ENCODE peak calls at places on chromosomes 1 and 21, in six cellular contexts. A is GM06990, L is kidney epithelial cell, Z is colonic mucosa, Q is MM.1S, E is Peyer's patch. Y is an unnamed sample.

GRCh38 chr1:196002906-196003305 is 605.3 kb downstream of the KCNT2 start:
- DNase-seq in E (no peak), Z (no peak), A (no peak), L (peak; percentile 67), Q (no peak), Y (peak; percentile 24)

GRCh38 chr1:2009297-2010053 is 5.9 kb upstream of the CFAP74 start:
- DNase-seq in Z (no peak), Q (no peak), L (no peak), A (no peak), E (no peak), Y (no peak)

GRCh38 chr1:90236493-90236892 is 241.6 kb downstream of the ZNF326 start:
- DNase-seq in L (no peak), E (no peak), A (no peak), Q (no peak), Z (no peak), Y (no peak)

GRCh38 chr1:198575715-198576641 is 35.5 kb upstream of the ATP6V1G3 start:
- DNase-seq in A (peak; percentile 28), Q (no peak), Z (no peak), E (no peak), L (no peak), Y (no peak)

GRCh38 chr1:56904706-56905105 is 50.1 kb downstream of the C8A start:
- DNase-seq in A (no peak), E (no peak), Z (no peak), Q (no peak), L (no peak), Y (no peak)

GRCh38 chr1:48776400-48777218 is at the start of gene BEND5:
- DNase-seq in L (no peak), A (no peak), Z (peak; percentile 28), Q (no peak), E (peak; percentile 54), Y (no peak)

GRCh38 chr21:27429612-27430361 is 462.9 kb upstream of the ADAMTS5 start:
- DNase-seq in L (no peak), Z (no peak), Q (no peak), E (no peak), A (no peak), Y (peak; percentile 60)

GRCh38 chr1:12166834-12167492 is at the start of gene TNFRSF1B:
- DNase-seq in L (no peak), A (peak; percentile 83), Z (peak; percentile 78), Q (peak; percentile 85), E (peak; percentile 86), Y (peak; percentile 56)

GRCh38 chr1:10648689-10649483 is 147.6 kb downstream of the CASZ1 start:
- DNase-seq in Z (no peak), A (no peak), Q (no peak), L (no peak), E (no peak), Y (peak; percentile 23)

GRCh38 chr1:25492323-25492722 is 51.1 kb upstream of the LDLRAP1 start:
- DNase-seq in E (no peak), Q (no peak), A (no peak), Z (no peak), L (no peak), Y (no peak)

GRCh38 chr1:185376840-185377635 is 60.0 kb upstream of the IVNS1ABP start:
- DNase-seq in E (no peak), A (no peak), L (no peak), Q (no peak), Z (no peak), Y (peak; percentile 68)

GRCh38 chr1:205798577-205798976 is 14.4 kb downstream of the SLC41A1 start:
- DNase-seq in Z (no peak), E (no peak), A (no peak), Q (no peak), L (no peak), Y (no peak)

GRCh38 chr21:28487455-28488070 is 505.1 kb downstream of the LTN1 start:
- DNase-seq in A (no peak), Q (no peak), Z (no peak), L (no peak), E (no peak), Y (no peak)

GRCh38 chr21:22225299-22225698 is 1227.1 kb downstream of the NCAM2 start:
- DNase-seq in Z (no peak), Q (no peak), L (no peak), E (no peak), A (no peak), Y (no peak)

GRCh38 chr1:33177996-33178540 is 3.8 kb downstream of the TRIM62 start:
- DNase-seq in L (no peak), Z (no peak), E (no peak), Q (no peak), A (no peak), Y (no peak)

GRCh38 chr1:50271968-50272578 is 151.2 kb downstream of the DMRTA2 start:
- DNase-seq in Z (peak; percentile 49), E (no peak), Q (peak; percentile 30), A (no peak), L (no peak), Y (no peak)

GRCh38 chr1:5972198-5972520 is 20.1 kb downstream of the NPHP4 start:
- DNase-seq in E (peak; percentile 29), Z (no peak), L (no peak), A (no peak), Q (no peak), Y (no peak)

GRCh38 chr1:150268342-150268705 is 492 bp downstream of the APH1A start:
- DNase-seq in A (no peak), Q (peak; percentile 82), Z (peak; percentile 54), L (no peak), E (peak; percentile 65), Y (peak; percentile 51)

GRCh38 chr1:112335351-112335750 is 60.7 kb upstream of the CTTNBP2NL start:
- DNase-seq in L (no peak), Z (no peak), E (no peak), Q (no peak), A (no peak), Y (no peak)

GRCh38 chr1:237875291-237875690 is 15.4 kb downstream of the ZP4 start:
- DNase-seq in E (no peak), A (no peak), L (no peak), Z (no peak), Q (no peak), Y (peak; percentile 5)

GRCh38 chr21:44511219-44511937 is 28.6 kb downstream of the KRTAP10-1 start:
- DNase-seq in E (no peak), Z (no peak), A (no peak), Q (no peak), L (no peak), Y (no peak)

GRCh38 chr1:101316276-101316675 is 79.5 kb downstream of the S1PR1 start:
- DNase-seq in E (no peak), A (no peak), Z (no peak), Q (no peak), L (no peak), Y (no peak)

GRCh38 chr1:147751346-147751745 is 9.1 kb downstream of the GJA5 start:
- DNase-seq in A (no peak), L (no peak), Z (no peak), E (no peak), Q (no peak), Y (no peak)

GRCh38 chr1:116709666-116710167 is 42.2 kb upstream of the IGSF3 start:
- DNase-seq in L (no peak), E (no peak), Z (no peak), A (no peak), Q (no peak), Y (no peak)

GRCh38 chr1:171206956-171207355 is 21.9 kb downstream of the FMO2 start:
- DNase-seq in L (no peak), E (no peak), Q (no peak), Z (no peak), A (no peak), Y (no peak)

GRCh38 chr21:31766895-31767294 is 35.0 kb upstream of the SCAF4 start:
- DNase-seq in A (no peak), Z (no peak), L (no peak), Q (no peak), E (no peak), Y (no peak)
- H3K4me3 ChIP-seq in A (no peak overlapping the region), Z (no peak overlapping the region), L (no peak overlapping the region), Q (no peak overlapping the region), E (no peak overlapping the region), Y (no peak overlapping the region)

GRCh38 chr1:91500756-91501526 is at the start of gene CDC7:
- DNase-seq in L (peak; percentile 56), A (peak; percentile 94), Q (peak; percentile 92), Z (peak; percentile 92), E (peak; percentile 83), Y (peak; percentile 93)
- TF ChIP-seq CTCF in L (peak; percentile 54), A (peak; percentile 35), Q (peak; percentile 37), Z (peak; percentile 17), E (no peak), Y (peak; percentile 46)

GRCh38 chr21:25420831-25421230 is 186.4 kb downstream of the MRPL39 start:
- DNase-seq in Z (no peak), A (no peak), Q (no peak), E (no peak), L (no peak), Y (no peak)
- H3K4me3 ChIP-seq in Z (no peak overlapping the region), A (peak overlapping the region; percentile 31), Q (no peak overlapping the region), E (no peak overlapping the region), L (no peak overlapping the region), Y (no peak overlapping the region)

GRCh38 chr1:74328851-74329250 is 93.7 kb downstream of the TNNI3K start:
- DNase-seq in Q (no peak), L (no peak), A (no peak), Z (no peak), E (no peak), Y (no peak)

GRCh38 chr1:74334147-74334546 is 99.0 kb downstream of the TNNI3K start:
- DNase-seq in A (no peak), Q (no peak), L (peak; percentile 9), Z (no peak), E (no peak), Y (no peak)
- TF ChIP-seq CTCF in A (no peak), Q (no peak), L (no peak), Z (no peak), E (no peak), Y (no peak)

GRCh38 chr1:155967410-155968400 is 10.6 kb downstream of the ARHGEF2 start:
- DNase-seq in E (no peak), Z (no peak), L (no peak), A (no peak), Q (no peak), Y (no peak)
- H3K4me3 ChIP-seq in E (no peak overlapping the region), Z (no peak overlapping the region), L (no peak overlapping the region), A (no peak overlapping the region), Q (no peak overlapping the region), Y (no peak overlapping the region)

DNA sequence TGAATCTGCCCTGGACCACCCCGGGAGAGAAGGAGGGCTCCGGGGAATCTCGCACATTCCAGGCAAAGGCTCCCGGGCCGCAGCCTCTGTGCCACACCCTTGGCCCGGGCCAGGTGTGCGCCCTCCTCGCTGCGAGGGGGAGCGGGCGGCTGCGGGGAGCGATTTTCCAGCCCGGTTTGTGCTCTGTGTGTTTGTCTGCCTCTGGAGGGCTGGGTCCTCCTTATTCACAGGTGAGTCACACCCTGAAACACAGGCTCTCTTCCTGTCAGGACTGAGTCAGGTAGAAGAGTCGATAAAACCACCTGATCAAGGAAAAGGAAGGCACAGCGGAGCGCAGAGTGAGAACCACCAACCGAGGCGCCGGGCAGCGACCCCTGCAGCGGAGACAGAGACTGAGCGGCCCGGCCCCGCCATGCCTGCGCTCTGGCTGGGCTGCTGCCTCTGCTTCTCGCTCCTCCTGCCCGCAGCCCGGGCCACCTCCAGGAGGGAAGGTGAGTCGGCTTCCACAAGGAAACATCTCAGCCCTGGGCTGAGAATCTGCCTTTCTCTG is at the start of gene LAMC2:
- DNase-seq in E (peak; percentile 83), A (no peak), Z (peak; percentile 73), L (peak; percentile 88), Q (no peak), Y (peak; percentile 40)
- TF ChIP-seq CTCF in E (no peak), A (no peak), Z (no peak), L (peak; percentile 65), Q (no peak), Y (peak; percentile 61)

Y was measured in choroid plexus epithelial cell.